ENCODE peak calls at places on chromosome 21, in four cellular contexts. N is GM12878, H is HepG2, L is K562. X is an unnamed sample.

GRCh38 chr21:27769763-27770162 is 802.9 kb upstream of the ADAMTS5 start:
- DNase-seq in H (no peak), L (no peak), N (no peak), X (no peak)

GRCh38 chr21:31342328-31342727 is 1.7 kb downstream of the TIAM1 start:
- DNase-seq in H (no peak), N (no peak), L (no peak), X (no peak)

GRCh38 chr21:35933466-35933865 is 126.9 kb downstream of the SETD4 start:
- DNase-seq in L (no peak), H (no peak), N (no peak), X (no peak)

GRCh38 chr21:46319192-46319591 is 4.5 kb downstream of the C21orf58 start:
- DNase-seq in H (no peak), L (no peak), N (no peak), X (no peak)

GRCh38 chr21:45304945-45305344 is 17.2 kb upstream of the POFUT2 start:
- DNase-seq in N (no peak), H (no peak), L (no peak), X (no peak)

GRCh38 chr21:25997788-25998611 is 172.6 kb downstream of the APP start:
- DNase-seq in H (peak; percentile 88), L (no peak), N (no peak), X (peak; percentile 77)

GRCh38 chr21:45455321-45456013 is 50.5 kb downstream of the COL18A1 start:
- DNase-seq in L (no peak), H (no peak), N (no peak), X (no peak)

GRCh38 chr21:23402929-23403520 is 2204.3 kb downstream of the MRPL39 start:
- DNase-seq in H (no peak), N (no peak), L (no peak), X (no peak)

GRCh38 chr21:44677881-44678280 is 4.1 kb downstream of the KRTAP12-1 start:
- DNase-seq in N (no peak), H (no peak), L (no peak), X (no peak)

GRCh38 chr21:22200378-22201092 is 1202.3 kb downstream of the NCAM2 start:
- DNase-seq in L (peak; percentile 28), N (no peak), H (no peak), X (no peak)

GRCh38 chr21:45169682-45170081 is 95.3 kb downstream of the ADARB1 start:
- DNase-seq in H (no peak), N (no peak), L (no peak), X (no peak)

GRCh38 chr21:14086553-14086952 is 124.2 kb downstream of the LIPI start:
- DNase-seq in H (no peak), L (no peak), N (peak; percentile 70), X (no peak)

GRCh38 chr21:43884012-43884860 is 19.2 kb downstream of the AGPAT3 start:
- DNase-seq in H (peak; percentile 73), N (no peak), L (peak; percentile 96), X (no peak)

GRCh38 chr21:42465008-42465878 is 30.8 kb downstream of the RSPH1 start:
- DNase-seq in H (no peak), L (peak; percentile 64), N (peak; percentile 76), X (no peak)
- TF ChIP-seq POLR2AphosphoS5 in H (no peak), L (no peak), N (no peak), X (no peak)

DNA sequence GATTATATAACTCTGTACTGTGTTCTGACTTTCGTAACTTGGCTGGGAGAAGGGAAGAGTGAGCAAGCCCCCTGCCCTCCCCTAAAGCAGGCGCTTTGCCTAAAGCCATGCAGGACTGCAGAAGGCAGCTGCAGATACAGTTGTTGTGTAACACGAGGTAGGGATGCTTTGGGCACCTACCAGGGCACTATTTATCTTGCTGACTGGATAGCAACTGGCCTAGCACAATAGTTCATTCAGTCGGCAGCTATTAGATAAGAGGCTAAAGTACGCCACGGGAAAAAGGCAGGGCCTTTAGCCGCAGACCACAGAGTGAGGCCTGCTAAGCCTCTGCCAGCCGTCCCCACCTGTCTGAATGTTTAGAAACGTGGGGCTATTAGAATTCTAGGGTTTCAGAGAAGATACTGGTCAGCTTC is 80.9 kb downstream of the TTC3 start:
- DNase-seq in N (no peak), L (no peak), H (peak; percentile 98), X (no peak)
- TF ChIP-seq HDAC2 in N (no peak), L (no peak), H (peak; percentile 96), X (no peak)

GRCh38 chr21:41478319-41479177 is 29.4 kb downstream of the TMPRSS2 start:
- DNase-seq in N (no peak), L (no peak), H (no peak), X (peak; percentile 53)
- TF ChIP-seq TAF1 in N (no peak), L (no peak), H (no peak), X (no peak)

GRCh38 chr21:42195378-42196031 is 23.4 kb upstream of the ABCG1 start:
- DNase-seq in L (no peak), N (no peak), H (no peak), X (no peak)
- TF ChIP-seq POLR2AphosphoS5 in L (no peak), N (no peak), H (no peak), X (no peak)

GRCh38 chr21:39676054-39676771 is 63.5 kb downstream of the B3GALT5 start:
- DNase-seq in L (no peak), N (peak; percentile 51), H (peak; percentile 17), X (no peak)
- TF ChIP-seq HDAC2 in L (no peak), N (no peak), H (no peak), X (no peak)

GRCh38 chr21:34550400-34550799 is 38.4 kb upstream of the KCNE1 start:
- DNase-seq in N (no peak), L (no peak), H (no peak), X (no peak)

GRCh38 chr21:34554227-34554626 is 42.2 kb upstream of the KCNE1 start:
- DNase-seq in H (no peak), L (no peak), N (no peak), X (no peak)

GRCh38 chr21:34552324-34553198 is 40.6 kb upstream of the KCNE1 start:
- DNase-seq in L (no peak), H (no peak), N (no peak), X (no peak)

GRCh38 chr21:34557261-34557660 is 45.3 kb upstream of the KCNE1 start:
- DNase-seq in N (no peak), L (no peak), H (no peak), X (no peak)

DNA sequence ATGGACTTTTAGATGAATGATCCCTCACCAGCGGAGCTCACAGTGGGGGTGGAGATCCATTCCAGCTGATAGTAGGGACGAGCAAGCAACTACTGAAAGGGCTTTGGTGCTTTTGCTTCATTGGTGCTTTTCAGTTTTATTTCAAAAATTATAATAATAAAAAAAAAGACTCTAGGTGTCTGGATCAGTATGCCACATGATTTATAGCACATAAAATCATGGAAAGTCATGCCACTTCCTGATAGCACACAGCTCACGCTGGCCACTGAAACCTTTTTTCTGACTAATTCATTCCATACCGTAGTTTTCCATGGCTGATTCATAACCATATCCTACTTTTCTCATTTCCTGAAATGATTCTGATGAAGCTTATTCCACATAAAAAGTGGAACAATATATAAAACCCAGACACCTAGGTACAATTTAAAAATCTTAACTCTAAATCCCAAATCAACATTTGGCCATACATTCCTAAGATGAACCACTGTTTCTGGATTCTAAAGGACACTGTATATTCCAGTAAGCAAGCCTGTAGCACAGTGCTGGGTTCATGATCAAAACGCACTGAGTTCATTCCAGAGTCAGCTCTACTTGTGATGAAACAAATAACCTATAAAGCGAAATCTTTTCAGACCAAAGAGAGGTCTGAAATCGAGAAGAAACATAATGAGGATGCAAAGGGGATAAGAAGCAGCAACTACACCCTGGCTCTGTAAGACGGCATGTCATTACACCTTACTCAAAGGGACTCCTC is 41.4 kb upstream of the KCNE1 start:
- DNase-seq in N (no peak), L (no peak), H (no peak), X (no peak)
- TF ChIP-seq TAF1 in N (no peak), L (no peak), H (no peak), X (no peak)

DNA sequence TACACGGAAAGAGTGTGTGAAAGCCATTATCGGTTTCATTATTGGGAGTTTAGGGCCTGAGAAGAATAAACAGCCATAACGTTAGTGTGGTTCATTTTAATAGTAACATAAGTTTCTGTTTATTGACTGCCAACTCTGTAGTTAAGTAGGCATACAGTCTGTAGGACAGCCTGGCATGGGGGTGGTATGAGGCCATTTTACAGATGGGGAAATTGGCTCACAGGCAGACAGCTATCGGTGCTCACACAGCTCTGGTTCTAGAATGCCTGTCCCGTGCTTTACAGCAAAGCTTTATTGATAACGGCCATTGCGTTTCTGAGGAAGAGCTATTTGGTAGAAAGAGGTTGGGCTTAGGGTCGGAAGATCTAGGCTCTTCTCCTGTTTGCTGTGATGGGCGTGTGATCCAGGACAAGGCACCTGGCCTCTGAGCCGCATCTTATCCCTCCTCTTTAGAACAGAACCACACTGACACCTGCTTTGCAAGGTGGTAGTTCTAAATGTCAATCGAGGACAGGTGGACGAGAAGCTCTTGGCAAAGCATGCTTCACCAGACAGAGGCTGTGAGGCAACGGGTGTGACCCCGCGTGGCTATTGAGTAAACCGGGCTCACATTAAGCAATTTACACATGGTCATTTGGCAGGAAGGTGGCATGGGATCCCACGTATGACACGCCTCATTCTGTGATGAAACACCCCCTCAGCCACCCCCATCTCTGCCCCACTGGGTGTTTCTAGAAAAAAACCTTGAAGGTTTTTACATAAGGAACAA is 14.9 kb downstream of the ETS2 start:
- DNase-seq in L (no peak), H (no peak), N (no peak), X (no peak)
- TF ChIP-seq POLR2AphosphoS5 in L (no peak), H (no peak), N (no peak), X (no peak)

GRCh38 chr21:32726742-32727477 is 903 bp downstream of the SYNJ1 start:
- DNase-seq in N (no peak), L (peak; percentile 67), H (no peak), X (no peak)
- TF ChIP-seq HDAC2 in N (no peak), L (no peak), H (no peak), X (peak; percentile 21)

GRCh38 chr21:42071146-42071737 is at the start of gene UMODL1:
- DNase-seq in L (no peak), N (no peak), H (no peak), X (no peak)
- TF ChIP-seq TAF1 in L (no peak), N (no peak), H (no peak), X (no peak)